ENCODE peak calls at places on chromosomes 16 and 17, in six cellular contexts. P, C, E, G, D and O are unnamed samples.

GRCh38 chr16:2675714-2676113 is 6.6 kb upstream of the KCTD5 start:
- DNase-seq in G (no peak), P (no peak), C (no peak), D (no peak), E (no peak), O (no peak)

GRCh38 chr16:285146-286055 is 2.4 kb downstream of the PDIA2 start:
- DNase-seq in D (no peak), G (no peak), P (no peak), C (no peak), E (no peak), O (no peak)

GRCh38 chr16:86379505-86379846 is 130.9 kb upstream of the FOXF1 start:
- DNase-seq in E (no peak), C (no peak), G (no peak), D (no peak), P (no peak), O (no peak)

GRCh38 chr17:2275722-2276121 is 27.9 kb downstream of the SMG6 start:
- DNase-seq in P (no peak), C (no peak), E (no peak), G (no peak), D (no peak), O (no peak)

GRCh38 chr17:76678330-76678729 is 32.4 kb downstream of the MXRA7 start:
- DNase-seq in E (no peak), P (no peak), D (no peak), G (no peak), C (no peak), O (no peak)

GRCh38 chr16:17439580-17439979 is 31.2 kb downstream of the XYLT1 start:
- DNase-seq in G (no peak), C (no peak), P (no peak), E (no peak), D (no peak), O (no peak)

GRCh38 chr16:70253291-70254094 is 1.8 kb upstream of the EXOSC6 start:
- DNase-seq in P (no peak), C (no peak), E (peak; percentile 33), D (no peak), G (peak; percentile 67), O (no peak)

GRCh38 chr17:50209472-50210248 is 8.2 kb upstream of the COL1A1 start:
- DNase-seq in C (peak; percentile 100), E (no peak), D (peak; percentile 88), P (no peak), G (peak; percentile 70), O (no peak)

GRCh38 chr16:70746040-70746707 is 54.8 kb downstream of the VAC14 start:
- DNase-seq in G (no peak), D (peak; percentile 91), C (no peak), E (no peak), P (peak; percentile 69), O (peak; percentile 83)

GRCh38 chr17:66018786-66019185 is 173.1 kb downstream of the CEP112 start:
- DNase-seq in G (no peak), P (no peak), C (no peak), E (no peak), D (no peak), O (no peak)

GRCh38 chr17:4267402-4267801 is 3.6 kb upstream of the ANKFY1 start:
- DNase-seq in C (no peak), G (no peak), P (no peak), D (no peak), E (no peak), O (no peak)

GRCh38 chr16:1296688-1297412 is 12.6 kb upstream of the UBE2I start:
- DNase-seq in P (peak; percentile 93), D (no peak), G (no peak), E (peak; percentile 76), C (no peak), O (no peak)

GRCh38 chr17:66347661-66348604 is 45.5 kb downstream of the PRKCA start:
- DNase-seq in P (peak; percentile 36), G (no peak), C (no peak), D (no peak), E (no peak), O (no peak)

GRCh38 chr17:55242481-55242880 is 22.3 kb upstream of the HLF start:
- DNase-seq in C (no peak), D (no peak), P (no peak), E (no peak), G (no peak), O (no peak)

GRCh38 chr16:49542391-49542891 is 168.8 kb downstream of the C16orf78 start:
- DNase-seq in P (no peak), E (no peak), C (no peak), D (no peak), G (no peak), O (no peak)

GRCh38 chr16:75821117-75821516 is 94.8 kb upstream of the CPHXL start:
- DNase-seq in C (no peak), E (no peak), D (no peak), G (no peak), P (no peak), O (no peak)

GRCh38 chr16:47142469-47143328 is 1.0 kb downstream of the NETO2 start:
- DNase-seq in G (peak; percentile 68), E (peak; percentile 18), D (no peak), P (peak; percentile 33), C (no peak), O (no peak)

GRCh38 chr17:68195667-68196393 is 52.0 kb upstream of the AMZ2 start:
- DNase-seq in C (no peak), G (peak; percentile 52), D (no peak), P (no peak), E (no peak), O (no peak)

GRCh38 chr17:21299981-21300600 is 15.6 kb downstream of the MAP2K3 start:
- DNase-seq in C (no peak), P (no peak), E (no peak), G (no peak), D (no peak), O (no peak)

GRCh38 chr17:82662711-82663261 is 14.5 kb upstream of the WDR45B start:
- DNase-seq in C (no peak), G (no peak), P (no peak), D (peak; percentile 6), E (no peak), O (no peak)

GRCh38 chr17:45990836-45991235 is 8.2 kb upstream of the STH start:
- DNase-seq in G (no peak), P (no peak), C (no peak), D (no peak), E (no peak), O (no peak)

GRCh38 chr17:40608061-40608581 is 39.5 kb downstream of the SMARCE1 start:
- DNase-seq in P (no peak), D (no peak), G (no peak), E (no peak), C (no peak), O (no peak)
- H3K27ac ChIP-seq in P (no peak overlapping the region), D (no peak overlapping the region), G (no peak overlapping the region), E (no peak overlapping the region), C (no peak overlapping the region), O (no peak overlapping the region)

GRCh38 chr17:27496501-27496943 is 40.3 kb downstream of the KSR1 start:
- DNase-seq in P (no peak), D (no peak), E (no peak), C (no peak), G (peak; percentile 69), O (no peak)
- H3K27ac ChIP-seq in P (no peak overlapping the region), D (no peak overlapping the region), E (no peak overlapping the region), C (no peak overlapping the region), G (peak overlapping the region; percentile 53), O (peak overlapping the region; percentile 58)

GRCh38 chr17:37609170-37610040 is at the start of gene SYNRG:
- DNase-seq in G (peak; percentile 98), D (peak; percentile 94), C (peak; percentile 86), E (peak; percentile 96), P (peak; percentile 95), O (peak; percentile 98)

GRCh38 chr17:37605813-37606505 is 3.3 kb downstream of the SYNRG start:
- DNase-seq in P (no peak), E (peak; percentile 44), D (no peak), G (no peak), C (no peak), O (no peak)

GRCh38 chr17:37605081-37605480 is 4.1 kb downstream of the SYNRG start:
- DNase-seq in C (no peak), E (no peak), G (no peak), D (no peak), P (no peak), O (no peak)

GRCh38 chr17:37608369-37609169 is 649 bp downstream of the SYNRG start:
- DNase-seq in C (no peak), P (peak; percentile 20), E (peak; percentile 33), D (peak; percentile 29), G (peak; percentile 87), O (peak; percentile 45)

GRCh38 chr17:37607637-37608368 is 1.4 kb downstream of the SYNRG start:
- DNase-seq in D (no peak), C (no peak), G (peak; percentile 2), P (no peak), E (peak; percentile 77), O (no peak)
- H3K27ac ChIP-seq in D (peak overlapping the region; percentile 94), C (no peak overlapping the region), G (peak overlapping the region; percentile 69), P (peak overlapping the region; percentile 47), E (peak overlapping the region; percentile 77), O (no peak overlapping the region)

DNA sequence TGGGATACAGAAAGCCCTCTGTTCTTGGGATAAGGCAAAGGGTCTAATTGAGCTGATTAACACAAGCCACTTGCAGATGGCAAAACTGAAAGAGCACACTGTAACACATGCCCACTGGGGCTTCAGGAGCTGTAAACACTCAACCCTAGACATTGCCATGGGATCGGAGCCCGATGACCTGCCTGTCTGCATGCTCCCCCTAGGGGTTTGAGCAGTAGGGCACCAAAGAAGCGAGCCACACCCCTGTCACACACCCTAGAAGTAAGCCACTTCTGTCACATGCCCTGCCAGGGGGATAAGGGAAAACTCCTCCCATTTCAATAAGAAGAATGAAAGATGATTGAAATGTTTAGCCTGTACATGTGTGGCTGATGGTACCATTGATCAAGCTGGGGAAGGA is 81.3 kb upstream of the IRX6 start:
- DNase-seq in G (peak; percentile 42), E (no peak), P (no peak), C (no peak), D (no peak), O (no peak)
- H3K27ac ChIP-seq in G (no peak overlapping the region), E (no peak overlapping the region), P (no peak overlapping the region), C (no peak overlapping the region), D (no peak overlapping the region), O (no peak overlapping the region)

GRCh38 chr16:30185683-30186421 is 2.5 kb downstream of the CORO1A start:
- DNase-seq in C (no peak), P (no peak), E (peak; percentile 78), D (peak; percentile 48), G (no peak), O (no peak)

GRCh38 chr16:30186782-30187555 is 3.6 kb downstream of the CORO1A start:
- DNase-seq in D (peak; percentile 64), C (no peak), G (peak; percentile 74), P (peak; percentile 26), E (peak; percentile 52), O (peak; percentile 44)

GRCh38 chr16:30186444-30186781 is 3.0 kb downstream of the CORO1A start:
- DNase-seq in P (no peak), C (no peak), E (no peak), D (no peak), G (no peak), O (no peak)

GRCh38 chr16:30187971-30188561 is 4.7 kb downstream of the CORO1A start:
- DNase-seq in C (no peak), E (no peak), P (no peak), G (no peak), D (peak; percentile 18), O (no peak)

GRCh38 chr16:30187556-30187865 is 4.1 kb downstream of the CORO1A start:
- DNase-seq in D (no peak), P (no peak), E (no peak), C (no peak), G (no peak), O (no peak)
- H3K27ac ChIP-seq in D (no peak overlapping the region), P (no peak overlapping the region), E (no peak overlapping the region), C (no peak overlapping the region), G (no peak overlapping the region), O (peak overlapping the region; percentile 59)